ENCODE peak calls at places on chromosomes 6 and 20, in eight cellular contexts. One of them, this sample, is unnamed. For H3K36me3 and H3K27me3, the result is how much of the 10 kb centered on the place peaks cover.

GRCh38 chr6:30915591-30915946 is 1.5 kb downstream of the VARS2 start:
- DNase-seq in cardiac muscle cell: peak
- DNase-seq in CD4-positive, CD25-positive, alpha-beta regulatory T cell: peak
- DNase-seq in NT2/D1: peak
- DNase-seq in brain microvascular endothelial cell: peak
- DNase-seq in IMR-90: peak
- DNase-seq in ovary: peak
- DNase-seq in sigmoid colon: no peak
- DNase-seq in this sample: peak

GRCh38 chr20:45036044-45036755 is 64.7 kb downstream of the KCNS1 start:
- DNase-seq in IMR-90: peak
- DNase-seq in cardiac muscle cell: peak
- DNase-seq in sigmoid colon: no peak
- DNase-seq in NT2/D1: no peak
- DNase-seq in CD4-positive, CD25-positive, alpha-beta regulatory T cell: no peak
- DNase-seq in ovary: no peak
- DNase-seq in brain microvascular endothelial cell: peak
- DNase-seq in this sample: no peak

GRCh38 chr20:62361799-62362589 is 5.1 kb downstream of the LAMA5 start:
- DNase-seq in NT2/D1: no peak
- DNase-seq in CD4-positive, CD25-positive, alpha-beta regulatory T cell: no peak
- DNase-seq in brain microvascular endothelial cell: no peak
- DNase-seq in IMR-90: no peak
- DNase-seq in cardiac muscle cell: no peak
- DNase-seq in sigmoid colon: peak
- DNase-seq in ovary: peak
- DNase-seq in this sample: peak

GRCh38 chr6:9456241-9456658 is 958.6 kb downstream of the TFAP2A start:
- DNase-seq in NT2/D1: peak
- DNase-seq in sigmoid colon: no peak
- DNase-seq in IMR-90: no peak
- DNase-seq in CD4-positive, CD25-positive, alpha-beta regulatory T cell: no peak
- DNase-seq in cardiac muscle cell: no peak
- DNase-seq in brain microvascular endothelial cell: no peak
- DNase-seq in ovary: no peak
- DNase-seq in this sample: no peak

GRCh38 chr20:58763076-58763475 is 70.5 kb downstream of the NPEPL1 start:
- DNase-seq in brain microvascular endothelial cell: no peak
- DNase-seq in NT2/D1: no peak
- DNase-seq in IMR-90: no peak
- DNase-seq in sigmoid colon: no peak
- DNase-seq in cardiac muscle cell: no peak
- DNase-seq in CD4-positive, CD25-positive, alpha-beta regulatory T cell: no peak
- DNase-seq in ovary: no peak
- DNase-seq in this sample: no peak

GRCh38 chr20:17391108-17391771 is 139.9 kb downstream of the BFSP1 start:
- DNase-seq in sigmoid colon: no peak
- DNase-seq in cardiac muscle cell: no peak
- DNase-seq in ovary: no peak
- DNase-seq in NT2/D1: no peak
- DNase-seq in brain microvascular endothelial cell: no peak
- DNase-seq in IMR-90: no peak
- DNase-seq in CD4-positive, CD25-positive, alpha-beta regulatory T cell: no peak
- DNase-seq in this sample: no peak

GRCh38 chr6:105215506-105215905 is 35.7 kb upstream of the POPDC3 start:
- DNase-seq in NT2/D1: no peak
- DNase-seq in sigmoid colon: no peak
- DNase-seq in cardiac muscle cell: no peak
- DNase-seq in brain microvascular endothelial cell: no peak
- DNase-seq in IMR-90: no peak
- DNase-seq in ovary: no peak
- DNase-seq in CD4-positive, CD25-positive, alpha-beta regulatory T cell: no peak
- DNase-seq in this sample: no peak

GRCh38 chr6:108848116-108848868 is at the start of gene ARMC2:
- DNase-seq in cardiac muscle cell: peak
- DNase-seq in sigmoid colon: peak
- DNase-seq in NT2/D1: peak
- DNase-seq in IMR-90: peak
- DNase-seq in brain microvascular endothelial cell: peak
- DNase-seq in ovary: peak
- DNase-seq in CD4-positive, CD25-positive, alpha-beta regulatory T cell: peak
- DNase-seq in this sample: peak

GRCh38 chr6:169454204-169454871 is 200.7 kb upstream of the THBS2 start:
- DNase-seq in brain microvascular endothelial cell: peak
- DNase-seq in sigmoid colon: peak
- DNase-seq in NT2/D1: no peak
- DNase-seq in ovary: no peak
- DNase-seq in IMR-90: peak
- DNase-seq in cardiac muscle cell: peak
- DNase-seq in CD4-positive, CD25-positive, alpha-beta regulatory T cell: no peak
- DNase-seq in this sample: no peak

GRCh38 chr6:15312500-15312899 is 66.6 kb downstream of the JARID2 start:
- DNase-seq in cardiac muscle cell: peak
- DNase-seq in IMR-90: peak
- DNase-seq in brain microvascular endothelial cell: no peak
- DNase-seq in NT2/D1: no peak
- DNase-seq in sigmoid colon: no peak
- DNase-seq in ovary: no peak
- DNase-seq in CD4-positive, CD25-positive, alpha-beta regulatory T cell: peak
- DNase-seq in this sample: no peak

GRCh38 chr20:34705383-34706021 is 1.4 kb downstream of the TP53INP2 start:
- DNase-seq in sigmoid colon: no peak
- DNase-seq in brain microvascular endothelial cell: peak
- DNase-seq in IMR-90: peak
- DNase-seq in cardiac muscle cell: peak
- DNase-seq in CD4-positive, CD25-positive, alpha-beta regulatory T cell: no peak
- DNase-seq in ovary: no peak
- DNase-seq in NT2/D1: no peak
- DNase-seq in this sample: no peak

GRCh38 chr6:15462717-15463525 is 199.9 kb downstream of the DTNBP1 start:
- DNase-seq in IMR-90: peak
- DNase-seq in cardiac muscle cell: peak
- DNase-seq in ovary: no peak
- DNase-seq in CD4-positive, CD25-positive, alpha-beta regulatory T cell: no peak
- DNase-seq in sigmoid colon: no peak
- DNase-seq in brain microvascular endothelial cell: no peak
- DNase-seq in NT2/D1: no peak
- DNase-seq in this sample: no peak

GRCh38 chr6:68559052-68559451 is 76.0 kb upstream of the ADGRB3 start:
- DNase-seq in brain microvascular endothelial cell: no peak
- DNase-seq in ovary: no peak
- DNase-seq in IMR-90: no peak
- DNase-seq in CD4-positive, CD25-positive, alpha-beta regulatory T cell: no peak
- DNase-seq in cardiac muscle cell: no peak
- DNase-seq in NT2/D1: no peak
- DNase-seq in sigmoid colon: no peak
- DNase-seq in this sample: no peak

DNA sequence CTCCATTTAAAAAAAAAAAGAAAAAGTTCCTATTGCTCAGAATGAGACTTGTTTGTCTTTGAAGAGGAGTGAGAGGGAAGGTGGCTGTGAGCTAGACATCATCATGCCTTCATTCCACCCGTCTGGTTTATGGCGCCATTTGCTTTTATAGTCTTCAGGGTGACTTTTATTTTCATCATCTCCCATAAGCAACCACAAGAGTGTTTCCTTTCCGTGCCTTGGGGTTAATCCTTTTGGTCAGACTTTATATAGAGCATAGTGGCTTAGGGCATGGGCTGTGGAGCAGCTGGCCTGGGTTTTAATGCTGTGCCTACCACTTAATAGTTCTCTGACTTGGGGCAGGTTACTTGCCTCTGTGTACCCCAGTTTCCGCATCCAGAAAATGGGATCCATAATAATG is 77.8 kb downstream of the RREB1 start:
- DNase-seq in brain microvascular endothelial cell: no peak
- DNase-seq in IMR-90: no peak
- DNase-seq in NT2/D1: no peak
- DNase-seq in cardiac muscle cell: no peak
- DNase-seq in sigmoid colon: no peak
- DNase-seq in ovary: no peak
- DNase-seq in CD4-positive, CD25-positive, alpha-beta regulatory T cell: no peak
- DNase-seq in this sample: no peak
- H3K36me3 ChIP-seq in brain microvascular endothelial cell: half or more
- H3K36me3 ChIP-seq in IMR-90: under half
- H3K36me3 ChIP-seq in NT2/D1: half or more
- H3K36me3 ChIP-seq in cardiac muscle cell: under half
- H3K36me3 ChIP-seq in sigmoid colon: under half
- H3K36me3 ChIP-seq in ovary: under half
- H3K36me3 ChIP-seq in CD4-positive, CD25-positive, alpha-beta regulatory T cell: half or more
- H3K36me3 ChIP-seq in this sample: under half

GRCh38 chr6:133115960-133116359 is 125.2 kb upstream of the EYA4 start:
- DNase-seq in cardiac muscle cell: no peak
- DNase-seq in ovary: no peak
- DNase-seq in sigmoid colon: no peak
- DNase-seq in IMR-90: no peak
- DNase-seq in brain microvascular endothelial cell: no peak
- DNase-seq in CD4-positive, CD25-positive, alpha-beta regulatory T cell: no peak
- DNase-seq in NT2/D1: no peak
- DNase-seq in this sample: no peak

GRCh38 chr6:133114973-133115372 is 126.2 kb upstream of the EYA4 start:
- DNase-seq in IMR-90: peak
- DNase-seq in brain microvascular endothelial cell: no peak
- DNase-seq in NT2/D1: no peak
- DNase-seq in CD4-positive, CD25-positive, alpha-beta regulatory T cell: no peak
- DNase-seq in cardiac muscle cell: no peak
- DNase-seq in sigmoid colon: no peak
- DNase-seq in ovary: no peak
- DNase-seq in this sample: no peak
- H3K4me3 ChIP-seq in IMR-90: no peak
- H3K4me3 ChIP-seq in brain microvascular endothelial cell: no peak
- H3K4me3 ChIP-seq in NT2/D1: no peak
- H3K4me3 ChIP-seq in CD4-positive, CD25-positive, alpha-beta regulatory T cell: no peak
- H3K4me3 ChIP-seq in cardiac muscle cell: no peak
- H3K4me3 ChIP-seq in sigmoid colon: no peak
- H3K4me3 ChIP-seq in ovary: no peak
- H3K4me3 ChIP-seq in this sample: no peak

GRCh38 chr20:56899495-56899894 is 270.4 kb downstream of the TFAP2C start:
- DNase-seq in NT2/D1: no peak
- DNase-seq in sigmoid colon: no peak
- DNase-seq in IMR-90: no peak
- DNase-seq in CD4-positive, CD25-positive, alpha-beta regulatory T cell: no peak
- DNase-seq in ovary: no peak
- DNase-seq in cardiac muscle cell: no peak
- DNase-seq in brain microvascular endothelial cell: no peak
- DNase-seq in this sample: no peak
- H3K27me3 ChIP-seq in NT2/D1: under half
- H3K27me3 ChIP-seq in sigmoid colon: under half
- H3K27me3 ChIP-seq in IMR-90: under half
- H3K27me3 ChIP-seq in CD4-positive, CD25-positive, alpha-beta regulatory T cell: under half
- H3K27me3 ChIP-seq in ovary: under half
- H3K27me3 ChIP-seq in cardiac muscle cell: under half
- H3K27me3 ChIP-seq in brain microvascular endothelial cell: under half
- H3K27me3 ChIP-seq in this sample: under half

GRCh38 chr20:47611785-47612184 is 110.1 kb downstream of the NCOA3 start:
- DNase-seq in CD4-positive, CD25-positive, alpha-beta regulatory T cell: no peak
- DNase-seq in cardiac muscle cell: no peak
- DNase-seq in ovary: no peak
- DNase-seq in sigmoid colon: no peak
- DNase-seq in IMR-90: no peak
- DNase-seq in NT2/D1: no peak
- DNase-seq in brain microvascular endothelial cell: no peak
- DNase-seq in this sample: no peak

GRCh38 chr20:47610945-47611250 is 109.2 kb downstream of the NCOA3 start:
- DNase-seq in cardiac muscle cell: no peak
- DNase-seq in IMR-90: no peak
- DNase-seq in NT2/D1: no peak
- DNase-seq in brain microvascular endothelial cell: no peak
- DNase-seq in sigmoid colon: no peak
- DNase-seq in CD4-positive, CD25-positive, alpha-beta regulatory T cell: peak
- DNase-seq in ovary: no peak
- DNase-seq in this sample: no peak

GRCh38 chr20:47607208-47607613 is 105.5 kb downstream of the NCOA3 start:
- DNase-seq in CD4-positive, CD25-positive, alpha-beta regulatory T cell: peak
- DNase-seq in NT2/D1: no peak
- DNase-seq in IMR-90: peak
- DNase-seq in sigmoid colon: no peak
- DNase-seq in brain microvascular endothelial cell: no peak
- DNase-seq in ovary: no peak
- DNase-seq in cardiac muscle cell: peak
- DNase-seq in this sample: no peak

GRCh38 chr20:47612670-47613069 is 111.0 kb downstream of the NCOA3 start:
- DNase-seq in sigmoid colon: no peak
- DNase-seq in cardiac muscle cell: no peak
- DNase-seq in CD4-positive, CD25-positive, alpha-beta regulatory T cell: no peak
- DNase-seq in IMR-90: no peak
- DNase-seq in ovary: no peak
- DNase-seq in brain microvascular endothelial cell: no peak
- DNase-seq in NT2/D1: no peak
- DNase-seq in this sample: no peak

GRCh38 chr20:47610247-47610944 is 108.7 kb downstream of the NCOA3 start:
- DNase-seq in CD4-positive, CD25-positive, alpha-beta regulatory T cell: peak
- DNase-seq in cardiac muscle cell: peak
- DNase-seq in IMR-90: peak
- DNase-seq in ovary: no peak
- DNase-seq in sigmoid colon: peak
- DNase-seq in NT2/D1: no peak
- DNase-seq in brain microvascular endothelial cell: peak
- DNase-seq in this sample: no peak
- H3K36me3 ChIP-seq in CD4-positive, CD25-positive, alpha-beta regulatory T cell: under half
- H3K36me3 ChIP-seq in cardiac muscle cell: under half
- H3K36me3 ChIP-seq in IMR-90: under half
- H3K36me3 ChIP-seq in ovary: under half
- H3K36me3 ChIP-seq in sigmoid colon: under half
- H3K36me3 ChIP-seq in NT2/D1: under half
- H3K36me3 ChIP-seq in brain microvascular endothelial cell: under half
- H3K36me3 ChIP-seq in this sample: under half

GRCh38 chr20:4247898-4248858 is 232.8 kb upstream of the RNF24 start:
- DNase-seq in IMR-90: no peak
- DNase-seq in cardiac muscle cell: no peak
- DNase-seq in sigmoid colon: no peak
- DNase-seq in NT2/D1: no peak
- DNase-seq in brain microvascular endothelial cell: no peak
- DNase-seq in CD4-positive, CD25-positive, alpha-beta regulatory T cell: no peak
- DNase-seq in ovary: no peak
- DNase-seq in this sample: no peak
- H3K4me3 ChIP-seq in IMR-90: no peak
- H3K4me3 ChIP-seq in cardiac muscle cell: no peak
- H3K4me3 ChIP-seq in sigmoid colon: peak
- H3K4me3 ChIP-seq in NT2/D1: no peak
- H3K4me3 ChIP-seq in brain microvascular endothelial cell: no peak
- H3K4me3 ChIP-seq in CD4-positive, CD25-positive, alpha-beta regulatory T cell: no peak
- H3K4me3 ChIP-seq in ovary: no peak
- H3K4me3 ChIP-seq in this sample: no peak

This sample was measured in right lobe of liver.